ENCODE peak calls at places on chromosomes 6 and 20, in five cellular contexts. L is iPS-NIHi11; Z is CD8-positive, alpha-beta memory T cell; Q is GF-D8; T is stimulated activated CD4-positive, alpha-beta T cell treated with anti-CD3 and anti-CD28 coated beads, Interleukin-4, amount 100 ng/mL, for 48 hours. N is an unnamed sample.

GRCh38 chr20:2817341-2817726 is 1.2 kb downstream of the TMEM239 start:
- DNase-seq in Q (no peak), Z (no peak), L (no peak), T (no peak), N (no peak)

GRCh38 chr6:12950879-12951814 is 234.6 kb downstream of the PHACTR1 start:
- DNase-seq in L (no peak), Z (no peak), Q (no peak), T (no peak), N (no peak)

GRCh38 chr20:57167971-57168693 is 98.3 kb downstream of the BMP7 start:
- DNase-seq in L (peak; percentile 28), Q (no peak), Z (no peak), T (no peak), N (peak; percentile 58)

GRCh38 chr6:45746046-45746445 is 269.6 kb downstream of the CLIC5 start:
- DNase-seq in L (no peak), T (no peak), Z (no peak), Q (no peak), N (no peak)

GRCh38 chr6:88380618-88381288 is 214.6 kb upstream of the CNR1 start:
- DNase-seq in Q (no peak), L (no peak), T (no peak), Z (no peak), N (no peak)

GRCh38 chr6:169251822-169252804 is 1.5 kb downstream of the THBS2 start:
- DNase-seq in L (no peak), T (no peak), Q (no peak), Z (no peak), N (no peak)

GRCh38 chr6:25462235-25462897 is 183.2 kb downstream of the CARMIL1 start:
- DNase-seq in T (no peak), L (no peak), Z (no peak), Q (no peak), N (no peak)

GRCh38 chr6:125432014-125432413 is 130.2 kb upstream of the HDDC2 start:
- DNase-seq in Q (no peak), Z (no peak), L (peak; percentile 50), T (no peak), N (no peak)

GRCh38 chr20:32445539-32446273 is 87.6 kb downstream of the ASXL1 start:
- DNase-seq in T (no peak), Q (no peak), L (no peak), Z (no peak), N (no peak)

GRCh38 chr20:8790442-8791074 is 278.3 kb upstream of the PLCB4 start:
- DNase-seq in L (peak; percentile 54), Q (no peak), T (peak; percentile 1), Z (no peak), N (peak; percentile 38)

GRCh38 chr6:110769923-110770322 is 45.3 kb downstream of the CDK19 start:
- DNase-seq in L (no peak), Z (no peak), T (no peak), Q (no peak), N (no peak)

GRCh38 chr6:17454316-17455005 is 61.1 kb downstream of the CAP2 start:
- DNase-seq in L (peak; percentile 12), T (no peak), Z (no peak), Q (no peak), N (no peak)

GRCh38 chr6:167141667-167142432 is 15.9 kb downstream of the GPR31 start:
- DNase-seq in L (peak; percentile 81), Q (no peak), Z (peak; percentile 47), T (peak; percentile 38), N (peak; percentile 62)

GRCh38 chr6:128118401-128118800 is 217.5 kb upstream of the THEMIS start:
- DNase-seq in L (no peak), Q (no peak), T (no peak), Z (no peak), N (no peak)